ENCODE peak calls at places on chromosomes 7 and 10, in eight cellular contexts. H is GM12878; O is OCI-LY7; G is cardiac muscle cell; V is naive thymus-derived CD4-positive, alpha-beta T cell; B is adrenal gland; W is colonic mucosa; P is lower lobe of right lung. Z is an unnamed sample.
A peak's percentile ranks its signal among the peaks of the same experiment; 100 is the strongest.

GRCh38 chr7:96034940-96035727 is 262.8 kb downstream of the DYNC1I1 start:
- DNase-seq in H (no peak), O (no peak), G (peak; percentile 1), V (no peak), B (no peak), W (no peak), P (no peak), Z (no peak)

GRCh38 chr10:45557275-45557905 is 115.2 kb downstream of the ZFAND4 start:
- DNase-seq in H (no peak), O (peak; percentile 63), G (peak; percentile 27), V (no peak), B (no peak), W (no peak), P (no peak), Z (no peak)

GRCh38 chr7:150941983-150942590 is 36.0 kb downstream of the KCNH2 start:
- DNase-seq in H (no peak), O (peak; percentile 42), G (peak; percentile 23), V (peak; percentile 37), B (no peak), W (peak; percentile 76), P (peak; percentile 58), Z (peak; percentile 18)

GRCh38 chr10:50556238-50557120 is 67.3 kb downstream of the SGMS1 start:
- DNase-seq in H (no peak), O (no peak), G (no peak), V (no peak), B (no peak), W (no peak), P (no peak), Z (no peak)

GRCh38 chr7:25069900-25070443 is 55.1 kb downstream of the CYCS start:
- DNase-seq in H (no peak), O (peak; percentile 85), G (peak; percentile 88), V (peak; percentile 63), B (peak; percentile 64), W (peak; percentile 46), P (peak; percentile 55), Z (peak; percentile 55)

GRCh38 chr10:35896011-35896410 is 253.9 kb upstream of the FZD8 start:
- DNase-seq in H (no peak), O (no peak), G (peak; percentile 64), V (no peak), B (no peak), W (no peak), P (no peak), Z (no peak)

GRCh38 chr7:94584113-94584512 is 71.8 kb downstream of the SGCE start:
- DNase-seq in H (no peak), O (no peak), G (peak; percentile 58), V (no peak), B (peak; percentile 24), W (no peak), P (no peak), Z (peak; percentile 68)

GRCh38 chr7:42237162-42237821 is at the start of gene GLI3:
- DNase-seq in H (no peak), O (no peak), G (peak; percentile 97), V (no peak), B (peak; percentile 85), W (peak; percentile 76), P (peak; percentile 74), Z (peak; percentile 58)

GRCh38 chr10:92778091-92778490 is 70.2 kb upstream of the EXOC6 start:
- DNase-seq in H (no peak), O (no peak), G (peak; percentile 27), V (no peak), B (no peak), W (no peak), P (no peak), Z (no peak)

GRCh38 chr7:11557627-11558026 is 274.4 kb downstream of the THSD7A start:
- DNase-seq in H (no peak), O (peak; percentile 66), G (peak; percentile 72), V (no peak), B (peak; percentile 20), W (peak; percentile 29), P (no peak), Z (peak; percentile 13)

GRCh38 chr7:157239571-157240270 is 97.1 kb upstream of the DNAJB6 start:
- DNase-seq in H (no peak), O (no peak), G (no peak), V (no peak), B (no peak), W (no peak), P (no peak), Z (no peak)

GRCh38 chr7:107799645-107800264 is 3.3 kb downstream of the SLC26A3 start:
- DNase-seq in H (no peak), O (no peak), G (no peak), V (no peak), B (no peak), W (peak; percentile 47), P (no peak), Z (peak; percentile 38)

GRCh38 chr7:100465702-100466311 is 1.7 kb upstream of the SPACDR start:
- DNase-seq in H (no peak), O (peak; percentile 22), G (peak; percentile 84), V (no peak), B (peak; percentile 90), W (peak; percentile 56), P (peak; percentile 80), Z (peak; percentile 84)

GRCh38 chr10:81179805-81180452 is 642.2 kb downstream of the SH2D4B start:
- DNase-seq in H (peak; percentile 16), O (peak; percentile 20), G (no peak), V (no peak), B (peak; percentile 10), W (peak; percentile 33), P (no peak), Z (no peak)

GRCh38 chr10:51170518-51171245 is 96.4 kb downstream of the PRKG1 start:
- DNase-seq in H (no peak), O (no peak), G (no peak), V (no peak), B (no peak), W (no peak), P (no peak), Z (no peak)

GRCh38 chr7:37920305-37920618 is 178 bp upstream of the EPDR1 start:
- DNase-seq in H (no peak), O (no peak), G (no peak), V (no peak), B (no peak), W (no peak), P (no peak), Z (no peak)
- H3K4me3 ChIP-seq in H (peak overlapping the region; percentile 86), O (no peak overlapping the region), G (peak overlapping the region; percentile 55), V (peak overlapping the region; percentile 46), B (no peak overlapping the region), W (peak overlapping the region; percentile 76), P (peak overlapping the region; percentile 78), Z (no peak overlapping the region)

GRCh38 chr7:153408360-153409335 is 643.5 kb upstream of the DPP6 start:
- DNase-seq in H (no peak), O (no peak), G (no peak), V (no peak), B (no peak), W (no peak), P (no peak), Z (no peak)

GRCh38 chr7:153415632-153416031 is 636.6 kb upstream of the DPP6 start:
- DNase-seq in H (no peak), O (no peak), G (no peak), V (no peak), B (no peak), W (no peak), P (no peak), Z (no peak)

GRCh38 chr7:153413540-153414287 is 638.5 kb upstream of the DPP6 start:
- DNase-seq in H (no peak), O (no peak), G (no peak), V (no peak), B (no peak), W (no peak), P (no peak), Z (no peak)

GRCh38 chr7:153414288-153414629 is 637.9 kb upstream of the DPP6 start:
- DNase-seq in H (no peak), O (no peak), G (no peak), V (no peak), B (no peak), W (no peak), P (no peak), Z (no peak)

GRCh38 chr7:153413199-153413539 is 639.0 kb upstream of the DPP6 start:
- DNase-seq in H (no peak), O (no peak), G (no peak), V (no peak), B (no peak), W (no peak), P (no peak), Z (no peak)
- H3K9me3 ChIP-seq in H (no peaks in the 10 kb centered on the region), O (no peaks in the 10 kb centered on the region), G (no peaks in the 10 kb centered on the region), V (no peaks in the 10 kb centered on the region), B (no peaks in the 10 kb centered on the region), W (no peaks in the 10 kb centered on the region), P (no peaks in the 10 kb centered on the region), Z (no peaks in the 10 kb centered on the region)

GRCh38 chr10:94174838-94175237 is 181.1 kb downstream of the PLCE1 start:
- DNase-seq in H (no peak), O (no peak), G (peak; percentile 7), V (no peak), B (no peak), W (no peak), P (no peak), Z (no peak)
- H3K27ac ChIP-seq in H (no peak overlapping the region), O (no peak overlapping the region), G (no peak overlapping the region), V (no peak overlapping the region), B (no peak overlapping the region), W (no peak overlapping the region), P (no peak overlapping the region), Z (no peak overlapping the region)

GRCh38 chr7:28407643-28408042 is 4.7 kb upstream of the CREB5 start:
- DNase-seq in H (no peak), O (no peak), G (peak; percentile 46), V (no peak), B (no peak), W (peak; percentile 28), P (no peak), Z (peak; percentile 21)

GRCh38 chr7:28409716-28410627 is 2.3 kb upstream of the CREB5 start:
- DNase-seq in H (no peak), O (no peak), G (peak; percentile 57), V (no peak), B (peak; percentile 49), W (peak; percentile 25), P (peak; percentile 53), Z (peak; percentile 33)

GRCh38 chr7:28408974-28409715 is 3.2 kb upstream of the CREB5 start:
- DNase-seq in H (no peak), O (peak; percentile 4), G (peak; percentile 97), V (no peak), B (peak; percentile 92), W (peak; percentile 86), P (peak; percentile 87), Z (peak; percentile 95)

GRCh38 chr7:28406192-28406591 is 6.1 kb upstream of the CREB5 start:
- DNase-seq in H (no peak), O (no peak), G (peak; percentile 36), V (no peak), B (no peak), W (no peak), P (no peak), Z (no peak)

DNA sequence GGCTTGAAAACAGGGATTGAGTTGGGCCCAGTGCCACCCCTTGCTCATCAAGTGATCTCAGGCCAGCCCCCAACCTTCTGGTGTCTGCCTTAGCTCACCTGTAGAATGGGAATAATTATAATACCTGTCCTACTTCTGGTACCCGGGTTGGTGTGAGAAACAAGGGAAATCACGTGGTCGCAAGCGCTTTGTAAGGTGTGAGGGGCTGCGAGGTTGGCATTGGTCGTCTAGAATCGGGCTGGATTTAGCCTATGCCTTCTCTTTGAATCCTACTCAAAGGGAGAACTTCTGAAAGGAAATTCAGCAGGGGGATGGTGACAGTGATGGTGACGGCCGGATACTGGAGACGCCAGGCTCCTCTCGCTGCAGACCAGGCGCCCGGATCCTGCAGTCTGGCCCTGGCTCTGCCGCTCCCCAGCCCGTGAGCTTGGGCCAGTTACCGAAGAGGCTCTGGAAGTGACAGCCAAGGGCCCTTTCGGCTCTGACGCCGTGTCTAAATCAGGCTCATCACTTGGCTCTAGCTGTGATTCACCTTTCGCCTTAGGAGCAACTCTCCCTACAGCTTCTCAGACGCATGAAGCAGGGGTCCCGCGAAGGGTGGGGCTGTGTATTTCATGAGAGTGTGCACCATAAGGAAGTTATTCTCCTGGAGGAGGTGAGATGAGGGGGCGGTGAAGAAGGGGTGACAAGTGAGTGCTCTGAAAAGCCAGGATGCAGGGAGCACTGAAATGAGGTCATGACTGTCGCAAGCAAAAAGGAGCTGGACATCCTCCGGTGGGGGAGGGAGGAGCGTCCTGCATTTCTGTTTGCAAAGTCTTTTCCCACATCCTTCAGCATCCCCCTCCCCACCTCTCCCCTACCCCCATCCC is 4.0 kb upstream of the CREB5 start:
- DNase-seq in H (no peak), O (no peak), G (no peak), V (no peak), B (no peak), W (no peak), P (peak; percentile 46), Z (peak; percentile 19)
- H3K4me3 ChIP-seq in H (no peak overlapping the region), O (no peak overlapping the region), G (peak overlapping the region; percentile 61), V (no peak overlapping the region), B (no peak overlapping the region), W (no peak overlapping the region), P (peak overlapping the region; percentile 60), Z (no peak overlapping the region)